ENCODE peak calls at places on chromosomes 3 and 15, in six cellular contexts. Y is activated CD8-positive, alpha-beta memory T cell treated with anti-CD3 and anti-CD28 coated beads for 48 hours; R is right cardiac atrium; A is activated CD4-positive, CD25-positive, alpha-beta regulatory T cell; S is nephron progenitor cell; K is activated CD4-positive, alpha-beta T cell treated with anti-CD3 and anti-CD28 coated beads, Interleukin-2, amount 50 U/mL, for 48 hours. P is an unnamed sample.

GRCh38 chr3:135868801-135869200 is 96.7 kb upstream of the PPP2R3A start:
- DNase-seq in Y (no peak), R (no peak), A (no peak), S (no peak), K (no peak), P (no peak)

GRCh38 chr3:25973111-25973510 is 183.2 kb downstream of the OXSM start:
- DNase-seq in Y (no peak), R (no peak), A (no peak), S (no peak), K (no peak), P (no peak)

GRCh38 chr3:8990266-8991215 is 27.3 kb upstream of the RAD18 start:
- DNase-seq in Y (no peak), R (peak; percentile 40), A (no peak), S (no peak), K (no peak), P (no peak)

GRCh38 chr3:41579861-41580260 is 380.6 kb downstream of the CTNNB1 start:
- DNase-seq in Y (no peak), R (no peak), A (no peak), S (no peak), K (no peak), P (no peak)

GRCh38 chr3:54056521-54056920 is 65.8 kb upstream of the CACNA2D3 start:
- DNase-seq in Y (no peak), R (no peak), A (no peak), S (no peak), K (no peak), P (no peak)

GRCh38 chr3:123728014-123728413 is 143.2 kb upstream of the HACD2 start:
- DNase-seq in Y (no peak), R (no peak), A (no peak), S (no peak), K (no peak), P (no peak)

GRCh38 chr3:109098245-109098644 is 19.7 kb downstream of the MORC1 start:
- DNase-seq in Y (no peak), R (no peak), A (no peak), S (peak; percentile 20), K (peak; percentile 4), P (no peak)

GRCh38 chr3:53256704-53257055 is 858 bp upstream of the TKT start:
- DNase-seq in Y (no peak), R (no peak), A (no peak), S (no peak), K (no peak), P (no peak)

GRCh38 chr3:126983276-126983652 is 349 bp downstream of the PLXNA1 start:
- DNase-seq in Y (no peak), R (peak; percentile 65), A (no peak), S (no peak), K (no peak), P (no peak)

GRCh38 chr3:68909719-68910118 is 22.6 kb downstream of the TAFA4 start:
- DNase-seq in Y (no peak), R (no peak), A (no peak), S (no peak), K (no peak), P (no peak)

GRCh38 chr3:22089284-22089683 is 338.3 kb upstream of the ZNF385D start:
- DNase-seq in Y (no peak), R (no peak), A (no peak), S (peak; percentile 31), K (no peak), P (no peak)

GRCh38 chr3:145243875-145244274 is 917.1 kb downstream of the PLOD2 start:
- DNase-seq in Y (no peak), R (no peak), A (no peak), S (no peak), K (no peak), P (no peak)

GRCh38 chr15:91879148-91879547 is 25.6 kb downstream of the SLCO3A1 start:
- DNase-seq in Y (no peak), R (no peak), A (no peak), S (no peak), K (no peak), P (no peak)